ENCODE peak calls at places on chromosome 9, in five cellular contexts. S is HFF-Myc, Q is A549, L is HL-60, Z is GM06990. D is an unnamed sample.
A peak's percentile ranks its signal among the peaks of the same experiment; 100 is the strongest.

GRCh38 chr9:4497855-4498254 is 7.6 kb downstream of the SLC1A1 start:
- DNase-seq in Q (no peak), L (no peak), Z (no peak), S (no peak), D (peak; percentile 87)

GRCh38 chr9:5586391-5586802 is 42.5 kb upstream of the RIC1 start:
- DNase-seq in Z (peak; percentile 57), Q (no peak), L (no peak), S (no peak), D (peak; percentile 65)

GRCh38 chr9:99601506-99601905 is 220.2 kb upstream of the NR4A3 start:
- DNase-seq in Q (no peak), S (no peak), Z (no peak), L (no peak), D (peak; percentile 75)

GRCh38 chr9:12693141-12693540 is at the start of gene TYRP1:
- DNase-seq in Z (no peak), L (no peak), S (no peak), Q (no peak), D (no peak)

GRCh38 chr9:124574944-124575343 is 67.7 kb upstream of the NR5A1 start:
- DNase-seq in S (peak; percentile 66), L (no peak), Q (no peak), Z (no peak), D (peak; percentile 49)

GRCh38 chr9:16133556-16134227 is 580.8 kb downstream of the CCDC171 start:
- DNase-seq in S (no peak), Q (peak; percentile 49), Z (peak; percentile 33), L (peak; percentile 28), D (peak; percentile 91)

GRCh38 chr9:124008307-124008854 is 3.2 kb upstream of the LHX2 start:
- DNase-seq in Z (no peak), L (no peak), Q (peak; percentile 13), S (no peak), D (no peak)

GRCh38 chr9:18595597-18595996 is 121.6 kb downstream of the ADAMTSL1 start:
- DNase-seq in S (no peak), Z (no peak), Q (no peak), L (no peak), D (no peak)

GRCh38 chr9:41229408-41230401 is 40.6 kb upstream of the ZNG1F start:
- DNase-seq in S (no peak), L (no peak), Q (no peak), Z (peak; percentile 48), D (peak; percentile 15)

GRCh38 chr9:68546596-68547390 is 6.1 kb upstream of the TMEM252 start:
- DNase-seq in Z (peak; percentile 68), S (no peak), Q (no peak), L (peak; percentile 91), D (peak; percentile 60)

GRCh38 chr9:6184749-6185645 is 30.6 kb upstream of the IL33 start:
- DNase-seq in S (no peak), Z (peak; percentile 50), L (no peak), Q (no peak), D (peak; percentile 39)

GRCh38 chr9:127214421-127215265 is 49.9 kb upstream of the GARNL3 start:
- DNase-seq in L (peak; percentile 44), S (no peak), Q (peak; percentile 87), Z (no peak), D (peak; percentile 69)

GRCh38 chr9:128104171-128104618 is 23.3 kb downstream of the PTGES2 start:
- DNase-seq in L (no peak), Z (no peak), S (no peak), Q (no peak), D (no peak)

GRCh38 chr9:92293452-92294296 is at the start of gene IARS1:
- DNase-seq in Z (peak; percentile 100), S (peak; percentile 95), Q (peak; percentile 96), L (peak; percentile 99), D (peak; percentile 99)

GRCh38 chr9:125332527-125332926 is 70.9 kb downstream of the GAPVD1 start:
- DNase-seq in Z (peak; percentile 46), Q (no peak), S (no peak), L (no peak), D (no peak)

GRCh38 chr9:37899041-37899440 is 4.9 kb downstream of the SLC25A51 start:
- DNase-seq in Q (no peak), L (no peak), S (no peak), Z (no peak), D (peak; percentile 70)

GRCh38 chr9:85909390-85909789 is 31.6 kb upstream of the NAA35 start:
- DNase-seq in Q (no peak), Z (no peak), S (no peak), L (no peak), D (no peak)

GRCh38 chr9:136047775-136048559 is 47.1 kb downstream of the NACC2 start:
- DNase-seq in S (no peak), L (no peak), Q (no peak), Z (no peak), D (no peak)

GRCh38 chr9:35510745-35511428 is 21.0 kb downstream of the RUSC2 start:
- DNase-seq in Q (peak; percentile 79), S (peak; percentile 96), L (no peak), Z (no peak), D (peak; percentile 95)

GRCh38 chr9:108672475-108673065 is 183.2 kb downstream of the ACTL7B start:
- DNase-seq in L (no peak), S (no peak), Q (no peak), Z (no peak), D (no peak)

GRCh38 chr9:18349530-18349929 is 124.4 kb upstream of the ADAMTSL1 start:
- DNase-seq in Z (no peak), Q (no peak), S (no peak), L (no peak), D (no peak)

GRCh38 chr9:120395374-120395773 is 184.6 kb downstream of the CDK5RAP2 start:
- DNase-seq in Q (no peak), Z (no peak), S (no peak), L (no peak), D (no peak)

GRCh38 chr9:136053757-136054142 is 41.3 kb downstream of the NACC2 start:
- DNase-seq in S (no peak), L (no peak), Q (no peak), Z (no peak), D (no peak)

GRCh38 chr9:135612981-135613910 is 26.1 kb downstream of the GLT6D1 start:
- DNase-seq in Z (no peak), Q (no peak), L (no peak), S (no peak), D (no peak)

GRCh38 chr9:130837002-130837511 is 2.0 kb downstream of the ABL1 start:
- DNase-seq in Z (no peak), S (no peak), L (no peak), Q (peak; percentile 13), D (peak; percentile 34)

GRCh38 chr9:19994296-19994695 is 205.5 kb upstream of the SLC24A2 start:
- DNase-seq in Z (no peak), S (no peak), L (no peak), Q (no peak), D (no peak)

GRCh38 chr9:29203216-29203930 is 1630.1 kb upstream of the C9orf72 start:
- DNase-seq in L (no peak), Z (no peak), Q (no peak), S (no peak), D (peak; percentile 56)

GRCh38 chr9:29200650-29201049 is 1627.4 kb upstream of the C9orf72 start:
- DNase-seq in Q (no peak), Z (no peak), L (no peak), S (no peak), D (no peak)

GRCh38 chr9:29198861-29199260 is 1625.6 kb upstream of the C9orf72 start:
- DNase-seq in L (no peak), Q (no peak), S (no peak), Z (no peak), D (no peak)

DNA sequence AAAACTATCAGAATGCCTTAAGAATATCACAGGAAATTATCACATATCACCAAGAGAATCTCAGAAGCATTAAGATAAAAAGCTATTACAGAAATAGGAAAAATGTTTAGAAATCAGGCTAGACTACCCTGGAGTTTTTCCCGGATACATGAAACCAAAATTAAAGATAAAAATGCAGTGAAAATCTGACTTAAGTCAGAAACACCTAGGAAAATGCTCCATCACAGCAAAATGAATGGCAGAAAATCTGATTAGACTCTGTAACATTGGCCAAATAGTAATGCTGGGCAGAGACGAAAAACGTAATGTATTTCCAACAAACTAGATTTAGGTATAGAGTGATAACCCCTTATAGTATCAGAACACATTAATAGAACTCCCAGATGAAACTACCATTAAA is 1626.7 kb upstream of the C9orf72 start:
- DNase-seq in Z (no peak), S (no peak), Q (no peak), L (no peak), D (no peak)
- TF ChIP-seq CTCF in Z (no peak), S (no peak), Q (no peak), L (no peak), D (no peak)

DNA sequence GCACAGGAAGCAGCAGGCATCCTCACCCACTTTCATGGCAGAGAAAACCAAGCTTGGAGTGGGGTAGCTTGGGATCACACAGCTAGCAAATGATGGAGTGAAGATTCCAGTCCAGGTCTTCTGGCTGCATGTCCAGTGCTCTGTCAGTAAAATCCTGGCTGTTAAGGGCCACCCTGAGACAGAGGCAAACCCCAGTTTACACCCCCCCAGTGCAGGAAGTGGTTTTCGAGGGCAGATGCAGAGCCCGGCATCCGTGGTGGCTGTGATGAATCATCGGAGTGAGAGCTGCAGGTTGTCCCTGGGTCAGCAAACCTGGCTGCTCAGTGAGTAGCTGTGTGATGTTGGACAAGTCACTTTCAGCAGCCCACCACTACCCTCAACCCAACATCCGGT is 115.3 kb downstream of the RGS3 start:
- DNase-seq in S (peak; percentile 97), L (peak; percentile 89), Q (peak; percentile 78), Z (peak; percentile 83), D (peak; percentile 97)
- H3K4me3 ChIP-seq in S (no peak overlapping the region), L (no peak overlapping the region), Q (no peak overlapping the region), Z (no peak overlapping the region), D (no peak overlapping the region)

GRCh38 chr9:132447346-132447745 is 37.3 kb downstream of the CFAP77 start:
- DNase-seq in Z (no peak), S (no peak), L (no peak), Q (no peak), D (peak; percentile 1)
- TF ChIP-seq CTCF in Z (no peak), S (peak; percentile 26), L (no peak), Q (no peak), D (peak; percentile 21)

GRCh38 chr9:134340475-134341186 is 14.4 kb downstream of the RXRA start:
- DNase-seq in Q (no peak), S (no peak), Z (no peak), L (peak; percentile 90), D (no peak)

GRCh38 chr9:134341306-134341705 is 15.1 kb downstream of the RXRA start:
- DNase-seq in S (no peak), L (peak; percentile 87), Q (no peak), Z (no peak), D (no peak)

GRCh38 chr9:134338394-134339182 is 12.3 kb downstream of the RXRA start:
- DNase-seq in S (no peak), L (no peak), Z (no peak), Q (no peak), D (no peak)

GRCh38 chr9:134337469-134337868 is 11.2 kb downstream of the RXRA start:
- DNase-seq in Z (no peak), Q (no peak), S (no peak), L (no peak), D (no peak)

DNA sequence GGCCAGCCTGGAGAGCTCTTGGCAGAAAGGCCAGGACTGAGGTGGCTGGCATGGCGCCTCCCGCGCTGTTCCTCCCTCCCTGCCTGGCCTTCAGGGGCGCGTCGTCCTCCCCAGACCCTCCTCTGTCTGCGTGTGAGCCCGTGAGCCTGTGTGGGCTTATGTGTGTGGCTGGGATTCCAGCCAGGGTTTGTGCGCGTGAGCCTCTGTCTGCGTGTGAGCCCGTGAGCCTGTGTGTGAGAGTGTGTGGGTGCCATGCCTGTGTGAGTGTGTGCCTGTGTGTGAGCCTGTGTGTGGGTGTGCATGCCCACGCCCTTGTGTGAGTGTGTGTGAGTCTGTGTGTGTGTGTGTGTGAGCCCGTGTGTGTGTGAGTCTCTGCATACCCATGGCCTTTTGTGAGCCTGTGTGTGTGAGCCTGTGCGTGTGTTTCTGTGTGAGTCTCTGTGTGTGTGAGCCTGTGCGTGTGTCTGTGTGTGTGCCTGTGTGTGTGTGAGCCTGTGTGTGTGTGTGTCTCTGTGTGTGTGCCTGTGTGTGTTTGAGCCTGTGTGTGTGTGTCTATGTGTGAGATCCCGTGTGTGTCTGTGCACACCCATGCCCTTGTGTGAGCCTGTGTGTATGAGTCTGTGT is 13.0 kb downstream of the RXRA start:
- DNase-seq in L (no peak), S (no peak), Z (no peak), Q (no peak), D (no peak)
- H3K4me3 ChIP-seq in L (no peak overlapping the region), S (no peak overlapping the region), Z (no peak overlapping the region), Q (no peak overlapping the region), D (no peak overlapping the region)

D was measured in choroid plexus epithelial cell.